ENCODE peak calls at places on chromosome 14, in ten cellular contexts. F is tibial artery, H is lung, E is cardiac muscle cell, Y is neuronal stem cell, R is heart right ventricle, W is heart left ventricle, K is right atrium auricular region, V is Peyer's patch, M is stomach. X is an unnamed sample.

GRCh38 chr14:63672417-63673180 is 30.9 kb upstream of the WDR89 start:
- DNase-seq in F (no peak), H (no peak), E (no peak), Y (no peak), R (no peak), W (no peak), K (no peak), V (no peak), M (no peak), X (peak; percentile 25)

GRCh38 chr14:75831455-75831854 is 150.3 kb downstream of the TGFB3 start:
- DNase-seq in F (no peak), H (peak; percentile 86), E (no peak), Y (no peak), R (peak; percentile 29), W (peak; percentile 74), K (no peak), V (peak; percentile 54), M (peak; percentile 93), X (peak; percentile 63)

GRCh38 chr14:54566410-54567223 is at the start of gene SAMD4A:
- DNase-seq in F (peak; percentile 85), H (peak; percentile 73), E (peak; percentile 78), Y (peak; percentile 74), R (peak; percentile 81), W (peak; percentile 89), K (peak; percentile 85), V (peak; percentile 79), M (peak; percentile 67), X (peak; percentile 75)

GRCh38 chr14:83309211-83309610 is 1775.6 kb upstream of the SEL1L start:
- DNase-seq in F (no peak), H (no peak), E (no peak), Y (no peak), R (no peak), W (no peak), K (no peak), V (no peak), M (no peak), X (no peak)

GRCh38 chr14:93879362-93879983 is 47.7 kb upstream of the FAM181A start:
- DNase-seq in F (no peak), H (no peak), E (no peak), Y (no peak), R (no peak), W (no peak), K (no peak), V (no peak), M (no peak), X (no peak)

GRCh38 chr14:96255501-96256366 is at the start of gene BDKRB1:
- DNase-seq in F (no peak), H (no peak), E (no peak), Y (no peak), R (no peak), W (no peak), K (no peak), V (peak; percentile 25), M (no peak), X (no peak)

GRCh38 chr14:102508410-102508773 is 1.2 kb downstream of the ANKRD9 start:
- DNase-seq in F (no peak), H (no peak), E (no peak), Y (no peak), R (peak; percentile 50), W (peak; percentile 75), K (no peak), V (peak; percentile 88), M (peak; percentile 80), X (no peak)

GRCh38 chr14:99647407-99647806 is 2.5 kb downstream of the HHIPL1 start:
- DNase-seq in F (no peak), H (no peak), E (no peak), Y (no peak), R (no peak), W (peak; percentile 73), K (peak; percentile 67), V (no peak), M (no peak), X (no peak)

GRCh38 chr14:73744175-73744867 is 30.1 kb upstream of the PNMA1 start:
- DNase-seq in F (no peak), H (no peak), E (no peak), Y (no peak), R (no peak), W (no peak), K (no peak), V (peak; percentile 81), M (no peak), X (peak; percentile 65)

GRCh38 chr14:69845787-69846186 is 33.4 kb upstream of the SMOC1 start:
- DNase-seq in F (no peak), H (no peak), E (no peak), Y (no peak), R (no peak), W (no peak), K (no peak), V (no peak), M (no peak), X (peak; percentile 32)

GRCh38 chr14:73728106-73729014 is 14.2 kb upstream of the PNMA1 start:
- DNase-seq in F (peak; percentile 78), H (peak; percentile 92), E (peak; percentile 86), Y (peak; percentile 81), R (peak; percentile 86), W (peak; percentile 86), K (peak; percentile 93), V (peak; percentile 90), M (peak; percentile 91), X (peak; percentile 72)

GRCh38 chr14:34926552-34926951 is 51.4 kb upstream of the BAZ1A start:
- DNase-seq in F (no peak), H (no peak), E (no peak), Y (no peak), R (no peak), W (no peak), K (no peak), V (no peak), M (no peak), X (no peak)

GRCh38 chr14:79781882-79782281 is 429.4 kb downstream of the DIO2 start:
- DNase-seq in F (no peak), H (no peak), E (no peak), Y (no peak), R (no peak), W (no peak), K (no peak), V (no peak), M (no peak), X (no peak)

GRCh38 chr14:80215756-80216581 is 4.7 kb upstream of the DIO2 start:
- DNase-seq in F (no peak), H (no peak), E (no peak), Y (no peak), R (peak; percentile 18), W (peak; percentile 61), K (no peak), V (no peak), M (peak; percentile 30), X (peak; percentile 97)

DNA sequence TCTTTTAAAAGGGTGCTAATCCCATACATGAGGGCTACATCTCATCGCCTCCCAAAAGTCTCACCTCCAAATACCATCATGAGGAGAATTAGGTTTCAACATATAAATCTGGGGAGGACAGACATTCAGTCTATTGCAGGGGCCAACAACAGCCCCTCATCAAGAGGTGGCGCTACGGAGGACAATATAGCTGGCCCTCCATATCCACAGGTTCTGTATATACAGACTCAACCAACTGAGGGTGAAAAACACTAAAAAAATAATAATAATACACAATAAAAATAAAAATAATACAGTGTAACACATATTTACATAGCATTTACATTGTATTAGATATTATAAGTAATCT is 19.1 kb upstream of the PCNX1 start:
- DNase-seq in F (no peak), H (no peak), E (no peak), Y (no peak), R (no peak), W (no peak), K (no peak), V (no peak), M (no peak), X (no peak)
- H3K4me1 ChIP-seq in F (no peaks in the 10 kb centered on the region), H (peaks cover 3% of the 10 kb centered on the region), E (peaks cover 55% of the 10 kb centered on the region), Y (no peaks in the 10 kb centered on the region), R (no peaks in the 10 kb centered on the region), W (peaks cover 72% of the 10 kb centered on the region), K (no peaks in the 10 kb centered on the region), V (peaks cover 6% of the 10 kb centered on the region), M (peaks cover 45% of the 10 kb centered on the region), X (no peaks in the 10 kb centered on the region)

DNA sequence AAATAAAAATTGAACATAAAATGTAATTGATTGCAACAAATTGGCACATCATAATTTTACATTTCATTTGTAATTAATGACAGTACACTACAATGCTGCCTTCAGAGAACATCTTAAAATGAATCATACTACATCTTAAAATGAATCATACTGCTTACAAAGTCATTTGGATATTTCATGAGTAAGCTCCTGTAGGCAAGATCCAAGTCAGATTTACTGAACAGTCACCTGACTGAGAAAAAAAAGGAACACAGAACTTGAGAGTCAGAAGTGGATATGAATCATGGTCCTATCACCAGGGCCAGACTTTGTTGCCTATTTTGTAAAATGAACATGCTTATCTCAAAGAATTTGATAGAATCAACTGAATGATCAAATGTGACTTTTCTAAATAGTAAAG is 32.7 kb upstream of the FBLN5 start:
- DNase-seq in F (no peak), H (no peak), E (no peak), Y (no peak), R (no peak), W (no peak), K (no peak), V (no peak), M (no peak), X (no peak)
- H3K27ac ChIP-seq in F (peak overlapping the region; percentile 47), H (peak overlapping the region; percentile 33), E (no peak overlapping the region), Y (no peak overlapping the region), R (no peak overlapping the region), W (peak overlapping the region; percentile 73), K (no peak overlapping the region), V (no peak overlapping the region), M (peak overlapping the region; percentile 38), X (no peak overlapping the region)

DNA sequence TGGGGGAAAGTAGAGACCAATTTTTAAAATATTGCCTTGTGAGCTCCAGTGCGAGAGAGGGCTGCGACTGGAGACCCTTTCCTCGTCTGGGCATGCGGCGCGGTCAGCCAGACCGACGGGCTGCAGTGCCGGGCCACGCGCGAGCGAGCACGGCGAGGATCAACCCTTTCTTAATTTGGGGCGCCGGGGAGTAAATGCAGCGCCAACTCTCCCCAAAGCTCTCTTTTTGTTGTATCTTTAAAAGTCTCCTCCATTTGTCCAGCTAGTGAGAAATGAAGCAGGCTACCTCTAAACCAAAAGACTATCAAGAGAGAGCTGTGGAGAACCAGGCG is 1.5 kb downstream of the SIX1 start:
- DNase-seq in F (no peak), H (no peak), E (no peak), Y (no peak), R (no peak), W (no peak), K (no peak), V (no peak), M (no peak), X (peak; percentile 33)
- H3K4me3 ChIP-seq in F (peak overlapping the region; percentile 72), H (no peak overlapping the region), E (peak overlapping the region; percentile 13), Y (no peak overlapping the region), R (no peak overlapping the region), W (peak overlapping the region; percentile 56), K (peak overlapping the region; percentile 51), V (peak overlapping the region; percentile 47), M (peak overlapping the region; percentile 63), X (peak overlapping the region; percentile 81)

DNA sequence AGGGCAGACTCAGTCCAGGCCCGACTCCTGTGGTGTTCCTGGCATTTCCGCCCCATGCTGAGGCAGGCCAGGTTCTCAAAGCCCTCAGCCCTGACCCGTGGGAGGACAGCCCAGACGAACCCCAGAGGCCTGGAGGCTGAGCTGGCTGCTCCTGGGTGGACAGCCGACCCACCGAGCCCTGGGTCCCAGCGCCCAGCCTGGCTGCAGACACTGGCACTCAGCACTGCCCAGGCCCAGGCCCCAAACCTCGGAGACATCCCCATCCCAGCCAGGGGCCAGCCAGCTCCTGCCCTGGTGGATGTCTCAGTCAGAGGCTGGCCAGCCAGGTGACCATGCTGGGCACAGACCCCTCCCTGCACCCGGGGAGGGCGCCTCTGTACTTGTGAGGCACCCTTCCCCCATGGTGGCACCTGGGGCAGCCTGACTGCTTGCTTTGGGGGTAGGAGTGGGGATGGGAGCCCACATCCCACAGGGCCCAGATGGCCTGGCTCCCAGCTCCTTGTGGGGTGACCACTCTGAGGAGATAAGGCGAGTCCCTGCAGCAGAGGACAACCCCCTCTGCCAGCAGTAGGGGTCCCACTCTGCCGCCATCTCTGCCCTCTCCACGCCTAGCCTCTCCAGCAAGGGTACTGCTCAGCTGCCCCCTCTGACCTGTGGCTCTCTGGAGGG is 1.4 kb downstream of the PLD4 start:
- DNase-seq in F (no peak), H (no peak), E (no peak), Y (no peak), R (no peak), W (no peak), K (no peak), V (peak; percentile 44), M (no peak), X (no peak)
- H3K4me1 ChIP-seq in F (no peaks in the 10 kb centered on the region), H (no peaks in the 10 kb centered on the region), E (peaks cover 32% of the 10 kb centered on the region), Y (no peaks in the 10 kb centered on the region), R (no peaks in the 10 kb centered on the region), W (peaks cover 21% of the 10 kb centered on the region), K (no peaks in the 10 kb centered on the region), V (no peaks in the 10 kb centered on the region), M (peaks cover 10% of the 10 kb centered on the region), X (no peaks in the 10 kb centered on the region)